ENCODE peak calls at places on chromosome X, in four cellular contexts. K is GM12878, B is endothelial cell of umbilical vein, G is K562. S is an unnamed sample.

GRCh38 chrX:74514384-74514783 is 93.1 kb downstream of the SLC16A2 start:
- DNase-seq in K (no peak), B (no peak), G (no peak), S (no peak)

GRCh38 chrX:48498374-48498809 is 10.4 kb upstream of the PORCN start:
- DNase-seq in K (no peak), B (peak; percentile 44), G (no peak), S (peak; percentile 74)

GRCh38 chrX:47991263-47992092 is 12.3 kb downstream of the ZNF182 start:
- DNase-seq in K (no peak), B (no peak), G (no peak), S (peak; percentile 53)

GRCh38 chrX:150036181-150036580 is 97.9 kb upstream of the EOLA2 start:
- DNase-seq in K (no peak), B (peak; percentile 80), G (no peak), S (peak; percentile 70)

GRCh38 chrX:8044861-8045434 is 117.7 kb upstream of the PNPLA4 start:
- DNase-seq in K (no peak), B (no peak), G (no peak), S (no peak)

GRCh38 chrX:46330981-46331380 is 214.2 kb downstream of the ZNF674 start:
- DNase-seq in K (no peak), B (no peak), G (no peak), S (no peak)

GRCh38 chrX:23286731-23287130 is 47.9 kb upstream of the PTCHD1 start:
- DNase-seq in K (no peak), B (no peak), G (no peak), S (no peak)

GRCh38 chrX:39859991-39860861 is 237.5 kb downstream of the BCOR start:
- DNase-seq in K (peak; percentile 89), B (peak; percentile 81), G (peak; percentile 69), S (peak; percentile 91)

GRCh38 chrX:16845686-16846085 is 24.5 kb downstream of the RBBP7 start:
- DNase-seq in K (no peak), B (no peak), G (no peak), S (no peak)

GRCh38 chrX:132614297-132614696 is 125.5 kb upstream of the MBNL3 start:
- DNase-seq in K (no peak), B (no peak), G (no peak), S (no peak)

GRCh38 chrX:132610536-132610935 is 121.7 kb upstream of the MBNL3 start:
- DNase-seq in K (no peak), B (no peak), G (no peak), S (no peak)

GRCh38 chrX:132615396-132616131 is 126.7 kb upstream of the MBNL3 start:
- DNase-seq in K (no peak), B (peak; percentile 34), G (peak; percentile 38), S (peak; percentile 12)

GRCh38 chrX:132613801-132614200 is 125.0 kb upstream of the MBNL3 start:
- DNase-seq in K (no peak), B (no peak), G (no peak), S (no peak)

DNA sequence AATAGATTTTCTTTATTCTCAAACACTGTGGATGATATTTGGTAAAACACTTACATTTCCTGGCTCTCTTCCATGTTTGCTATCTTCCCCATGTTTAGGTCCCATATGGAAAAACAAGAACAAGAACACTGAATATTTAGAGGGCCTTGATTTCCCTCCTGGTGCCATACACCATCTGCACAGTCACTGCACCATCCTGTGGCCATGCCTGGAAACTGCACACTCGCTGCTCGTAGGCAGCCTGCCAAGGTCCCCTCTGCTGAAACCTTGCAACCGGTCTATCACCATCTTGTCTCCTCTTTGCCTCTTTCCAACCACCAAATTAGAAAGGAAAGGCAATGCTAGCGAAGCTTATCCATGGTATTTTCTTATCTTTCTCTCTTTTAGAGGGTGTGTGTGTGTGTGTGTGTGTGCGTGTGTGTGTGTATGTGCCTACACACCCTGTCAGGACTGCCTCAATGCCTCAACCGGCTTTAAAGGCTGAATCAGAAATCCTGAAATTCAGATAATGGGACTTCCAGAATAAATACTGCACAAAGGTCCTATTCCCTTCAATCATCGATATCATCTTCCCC is 124.2 kb upstream of the MBNL3 start:
- DNase-seq in K (no peak), B (peak; percentile 24), G (peak; percentile 21), S (peak; percentile 4)
- TF ChIP-seq FOS in K (no peak), B (no peak), G (no peak), S (no peak)

GRCh38 chrX:3029084-3029483 is 12.2 kb upstream of the ARSF start:
- DNase-seq in K (no peak), B (no peak), G (no peak), S (no peak)

DNA sequence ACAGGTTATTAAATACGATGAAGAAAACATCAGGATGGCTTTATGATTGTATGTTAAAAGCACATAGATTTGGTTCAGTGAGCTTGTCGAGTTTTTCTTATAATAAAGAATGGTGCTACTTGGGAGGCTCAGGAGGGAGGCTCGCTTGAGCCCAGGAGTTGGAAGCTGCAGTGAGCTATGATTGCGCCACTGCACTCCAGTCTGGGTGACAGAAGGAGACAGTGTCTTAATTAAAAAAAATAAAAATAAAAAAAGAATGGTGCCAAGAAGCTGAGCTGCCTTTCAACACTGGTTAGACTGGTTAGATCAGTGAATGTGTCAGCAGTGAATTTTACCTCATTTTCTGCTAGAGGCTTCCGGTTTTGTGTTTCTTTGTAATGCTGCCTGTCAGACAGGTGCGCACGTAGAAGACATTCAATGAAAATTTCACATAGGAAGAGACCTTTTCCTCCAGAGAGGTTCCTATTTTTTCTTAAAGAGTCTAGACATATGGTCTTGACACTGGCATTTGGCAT is 15.1 kb upstream of the ARSF start:
- DNase-seq in K (no peak), B (no peak), G (no peak), S (no peak)
- TF ChIP-seq FOS in K (no peak), B (no peak), G (no peak), S (no peak)

GRCh38 chrX:132957211-132958085 is 981 bp downstream of the HS6ST2 start:
- DNase-seq in K (no peak), B (peak; percentile 6), G (no peak), S (no peak)

GRCh38 chrX:132954323-132954722 is 4.1 kb downstream of the HS6ST2 start:
- DNase-seq in K (no peak), B (no peak), G (no peak), S (no peak)

GRCh38 chrX:132958086-132958703 is at the start of gene HS6ST2:
- DNase-seq in K (no peak), B (peak; percentile 1), G (no peak), S (no peak)

GRCh38 chrX:132955710-132956109 is 2.7 kb downstream of the HS6ST2 start:
- DNase-seq in K (no peak), B (no peak), G (no peak), S (no peak)

DNA sequence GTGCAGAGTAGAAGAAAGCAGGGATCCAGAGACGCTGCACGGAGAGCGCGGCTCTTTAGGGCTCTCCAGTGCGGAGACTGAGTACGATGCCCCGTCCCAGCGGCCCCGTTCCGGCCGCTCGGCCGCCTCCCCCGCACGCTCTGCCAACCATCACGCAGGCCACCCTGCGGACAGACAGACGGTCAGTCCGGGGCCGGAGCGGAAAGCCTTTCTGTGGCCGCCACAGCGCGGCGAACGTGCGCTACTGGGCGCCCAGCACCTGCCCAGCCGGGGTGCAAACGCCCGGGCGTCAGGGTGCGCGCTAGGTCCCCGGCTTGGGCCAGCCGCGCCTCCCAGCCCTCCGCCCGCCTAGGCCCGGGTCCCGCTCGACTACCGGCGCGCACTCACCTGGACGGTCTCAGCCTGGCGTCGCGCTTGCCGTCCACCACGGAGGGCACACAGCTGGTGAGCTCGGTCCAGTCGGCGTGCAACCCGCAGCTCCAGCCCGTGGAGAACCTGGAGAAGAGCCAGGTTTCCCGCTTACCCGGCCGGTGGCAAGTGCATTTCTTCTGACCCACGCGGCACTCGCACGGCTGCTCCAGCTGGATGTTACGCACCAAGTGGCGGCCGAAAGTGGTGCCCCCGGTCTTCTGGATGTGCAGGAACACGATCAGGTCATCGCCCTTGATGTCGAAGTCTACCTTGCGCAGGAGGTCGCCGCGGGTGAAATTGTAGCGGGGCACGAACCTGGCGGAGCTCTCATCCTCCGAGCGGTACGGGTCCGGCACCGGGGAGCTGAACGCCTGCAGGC is 1.8 kb downstream of the HS6ST2 start:
- DNase-seq in K (no peak), B (no peak), G (no peak), S (no peak)
- TF ChIP-seq FOS in K (no peak), B (no peak), G (no peak), S (no peak)

GRCh38 chrX:57821703-57822375 is 88.4 kb downstream of the ZXDA start:
- DNase-seq in K (peak; percentile 13), B (peak; percentile 67), G (peak; percentile 26), S (peak; percentile 55)
- TF ChIP-seq FOS in K (no peak), B (no peak), G (no peak), S (no peak)

GRCh38 chrX:12819231-12819630 is 28.0 kb downstream of the PRPS2 start:
- DNase-seq in K (no peak), B (no peak), G (no peak), S (no peak)

GRCh38 chrX:12811658-12812057 is 20.4 kb downstream of the PRPS2 start:
- DNase-seq in K (no peak), B (no peak), G (no peak), S (no peak)

GRCh38 chrX:12814434-12814833 is 23.2 kb downstream of the PRPS2 start:
- DNase-seq in K (peak; percentile 59), B (peak; percentile 65), G (peak; percentile 13), S (peak; percentile 62)
- TF ChIP-seq FOS in K (no peak), B (no peak), G (no peak), S (no peak)

S was measured in IMR-90.